ENCODE peak calls at places on chromosomes 6 and 20, in nine cellular contexts. W is progenitor cell of endocrine pancreas; Y is foreskin fibroblast; Q is T-helper 1 cell; F is GM03348; J is nephron progenitor cell; M is stimulated activated CD8-positive, alpha-beta memory T cell treated with anti-CD3 and anti-CD28 coated beads, Interleukin-12 subunit alpha, Interleukin-12 subunit beta, amount 100 ng/mL, for 1 hour; V is AG04450; X is effector memory CD4-positive, alpha-beta T cell. P is an unnamed sample.

GRCh38 chr20:18533978-18534644 is 26.4 kb downstream of the SEC23B start:
- DNase-seq in X (no peak), W (no peak), Y (no peak), J (no peak), F (no peak), Q (no peak), M (no peak), V (no peak), P (no peak)

GRCh38 chr20:17849901-17850673 is 118.5 kb downstream of the SNX5 start:
- DNase-seq in F (peak), M (no peak), W (no peak), Q (no peak), V (peak), Y (peak), X (no peak), J (no peak), P (peak)

GRCh38 chr6:10730254-10730653 is 7.4 kb downstream of the TMEM14C start:
- DNase-seq in M (no peak), V (no peak), J (no peak), Q (no peak), F (no peak), W (no peak), Y (no peak), X (no peak), P (no peak)

GRCh38 chr20:10432079-10432478 is 1.9 kb downstream of the MKKS start:
- DNase-seq in F (no peak), V (no peak), M (no peak), W (no peak), X (no peak), Y (no peak), J (no peak), Q (no peak), P (no peak)

GRCh38 chr6:11072080-11072479 is 21.6 kb upstream of the SMIM13 start:
- DNase-seq in W (no peak), J (no peak), Y (no peak), X (no peak), M (no peak), Q (no peak), V (no peak), F (no peak), P (no peak)

GRCh38 chr20:4666001-4666470 is 55.7 kb upstream of the PRND start:
- DNase-seq in F (peak), X (peak), V (no peak), J (no peak), M (peak), W (no peak), Y (peak), Q (peak), P (peak)

GRCh38 chr6:84638286-84638685 is 126.1 kb downstream of the TBX18 start:
- DNase-seq in J (no peak), Q (no peak), V (no peak), W (no peak), X (no peak), F (no peak), M (no peak), Y (no peak), P (no peak)

GRCh38 chr20:16175322-16175721 is 397.9 kb downstream of the KIF16B start:
- DNase-seq in X (no peak), V (no peak), F (no peak), W (no peak), J (no peak), Q (no peak), M (peak), Y (no peak), P (no peak)

GRCh38 chr20:4740774-4741431 is 19.2 kb downstream of the PRND start:
- DNase-seq in J (peak), M (peak), V (no peak), Y (no peak), W (peak), F (peak), Q (peak), X (peak), P (peak)

GRCh38 chr20:49964964-49965780 is 17.6 kb upstream of the SNAI1 start:
- DNase-seq in J (peak), Q (no peak), Y (no peak), F (no peak), X (no peak), M (no peak), W (peak), V (no peak), P (peak)

GRCh38 chr20:8082999-8083398 is 49.1 kb upstream of the PLCB1 start:
- DNase-seq in W (no peak), J (no peak), V (no peak), M (no peak), Y (peak), X (no peak), Q (no peak), F (peak), P (no peak)

GRCh38 chr6:88683734-88684133 is 279.7 kb downstream of the RNGTT start:
- DNase-seq in F (no peak), X (no peak), Y (no peak), M (no peak), J (no peak), V (no peak), Q (no peak), W (no peak), P (peak)

GRCh38 chr20:47865912-47866311 is 80.6 kb upstream of the SULF2 start:
- DNase-seq in F (no peak), M (no peak), W (no peak), J (no peak), X (no peak), Q (no peak), V (no peak), Y (no peak), P (no peak)

GRCh38 chr6:106444777-106445507 is 84.4 kb downstream of the CRYBG1 start:
- DNase-seq in M (no peak), W (no peak), V (peak), J (peak), Y (peak), Q (peak), F (peak), X (peak), P (peak)

GRCh38 chr6:159416891-159417540 is 247.8 kb downstream of the FNDC1 start:
- DNase-seq in W (no peak), J (no peak), M (no peak), Y (no peak), Q (no peak), F (no peak), V (no peak), X (no peak), P (no peak)

GRCh38 chr20:5569021-5569420 is 181.2 kb upstream of the SHLD1 start:
- DNase-seq in Q (peak), X (peak), W (no peak), M (peak), F (peak), Y (peak), V (no peak), J (no peak), P (peak)

GRCh38 chr20:62772103-62772611 is 24.1 kb upstream of the MRGBP start:
- DNase-seq in W (no peak), Y (no peak), X (no peak), Q (no peak), M (no peak), J (no peak), V (no peak), F (no peak), P (no peak)

GRCh38 chr20:12528591-12529041 is 480.2 kb upstream of the SPTLC3 start:
- DNase-seq in V (no peak), M (no peak), F (no peak), W (no peak), X (no peak), Q (no peak), Y (no peak), J (no peak), P (no peak)

GRCh38 chr6:79196908-79197307 is 37.6 kb downstream of the HMGN3 start:
- DNase-seq in V (no peak), Q (no peak), J (no peak), Y (no peak), X (no peak), F (no peak), W (no peak), M (no peak), P (no peak)

GRCh38 chr20:46255440-46256104 is 52.7 kb downstream of the CDH22 start:
- DNase-seq in Y (no peak), X (no peak), F (no peak), M (no peak), W (no peak), V (no peak), Q (peak), J (no peak), P (no peak)

GRCh38 chr6:159520002-159520401 is 173.0 kb downstream of the SOD2 start:
- DNase-seq in Q (no peak), F (no peak), Y (no peak), M (no peak), X (no peak), V (no peak), J (no peak), W (no peak), P (no peak)

GRCh38 chr6:17173071-17173470 is 71.2 kb downstream of the STMND1 start:
- DNase-seq in M (no peak), V (no peak), W (no peak), F (peak), Y (no peak), X (no peak), J (no peak), Q (no peak), P (no peak)

GRCh38 chr6:11279213-11279780 is 46.8 kb upstream of the NEDD9 start:
- DNase-seq in Q (no peak), F (peak), V (no peak), X (no peak), J (no peak), M (no peak), Y (no peak), W (no peak), P (no peak)

GRCh38 chr6:165804331-165805066 is 141.5 kb upstream of the PDE10A start:
- DNase-seq in X (no peak), V (no peak), Y (no peak), J (peak), Q (no peak), M (no peak), F (no peak), W (no peak), P (peak)

GRCh38 chr20:63680857-63681608 is 15.4 kb upstream of the TNFRSF6B start:
- DNase-seq in F (no peak), W (no peak), M (no peak), Y (no peak), Q (no peak), V (no peak), J (no peak), X (no peak), P (no peak)

GRCh38 chr6:117531758-117532276 is 49.3 kb downstream of the DCBLD1 start:
- DNase-seq in W (no peak), J (no peak), M (no peak), F (no peak), X (no peak), Y (no peak), Q (no peak), V (no peak), P (no peak)

GRCh38 chr20:47175501-47175900 is 181.0 kb downstream of the ZMYND8 start:
- DNase-seq in M (no peak), J (no peak), Y (no peak), Q (no peak), W (no peak), X (no peak), F (no peak), V (no peak), P (no peak)

GRCh38 chr6:147126618-147127022 is 77.6 kb upstream of the STXBP5 start:
- DNase-seq in M (no peak), X (no peak), Q (no peak), F (no peak), J (no peak), W (no peak), Y (no peak), V (no peak), P (peak)

P was measured in brain microvascular endothelial cell.